ENCODE peak calls at places on chromosomes 6 and 20, in ten cellular contexts. C is T-helper 2 cell; N is BJ; D is GM19239; B is endothelial cell of umbilical vein; L is stimulated activated CD4-positive, alpha-beta T cell treated with anti-CD3 and anti-CD28 coated beads, Interleukin-15, amount 100 ng/mL, for 48 hours; Y is NCI-H510A treated with DMSO at 0.1 percent for 48 hours; G is SIG-M5; F is glomerular endothelial cell; T is amniotic epithelial cell. Q is an unnamed sample.

GRCh38 chr20:1898496-1899168 is 3.4 kb downstream of the SIRPA start:
- DNase-seq in C (no peak), N (no peak), D (no peak), B (no peak), L (no peak), Y (no peak), G (no peak), F (no peak), T (no peak), Q (no peak)

GRCh38 chr6:25311251-25311910 is 32.2 kb downstream of the CARMIL1 start:
- DNase-seq in C (no peak), N (peak), D (no peak), B (no peak), L (no peak), Y (no peak), G (no peak), F (no peak), T (peak), Q (no peak)

GRCh38 chr6:112298816-112299281 is 44.5 kb upstream of the LAMA4 start:
- DNase-seq in C (no peak), N (peak), D (no peak), B (peak), L (no peak), Y (no peak), G (no peak), F (no peak), T (peak), Q (no peak)

GRCh38 chr6:164344801-164345291 is 930.3 kb downstream of the QKI start:
- DNase-seq in C (no peak), N (no peak), D (no peak), B (no peak), L (no peak), Y (no peak), G (no peak), F (no peak), T (no peak), Q (no peak)

GRCh38 chr6:161001421-161001820 is 9.9 kb downstream of the MAP3K4 start:
- DNase-seq in C (no peak), N (no peak), D (no peak), B (no peak), L (no peak), Y (peak), G (no peak), F (no peak), T (peak), Q (no peak)

GRCh38 chr6:3286641-3287171 is 28.0 kb downstream of the PSMG4 start:
- DNase-seq in C (no peak), N (no peak), D (no peak), B (no peak), L (no peak), Y (no peak), G (no peak), F (no peak), T (no peak), Q (no peak)

GRCh38 chr6:75334266-75335040 is 49.9 kb upstream of the TMEM30A start:
- DNase-seq in C (no peak), N (peak), D (no peak), B (peak), L (no peak), Y (no peak), G (no peak), F (peak), T (peak), Q (no peak)

GRCh38 chr20:58711266-58712051 is 18.9 kb downstream of the NPEPL1 start:
- DNase-seq in C (no peak), N (no peak), D (no peak), B (no peak), L (no peak), Y (no peak), G (no peak), F (no peak), T (no peak), Q (no peak)

GRCh38 chr20:10541668-10542411 is 106.7 kb downstream of the SLX4IP start:
- DNase-seq in C (no peak), N (no peak), D (no peak), B (peak), L (no peak), Y (peak), G (no peak), F (no peak), T (no peak), Q (no peak)

GRCh38 chr6:26390504-26390903 is 7.6 kb downstream of the BTN2A2 start:
- DNase-seq in C (no peak), N (no peak), D (no peak), B (no peak), L (no peak), Y (no peak), G (no peak), F (no peak), T (no peak), Q (no peak)

GRCh38 chr6:15063253-15063853 is 182.5 kb upstream of the JARID2 start:
- DNase-seq in C (no peak), N (no peak), D (no peak), B (no peak), L (no peak), Y (no peak), G (peak), F (no peak), T (no peak), Q (no peak)

GRCh38 chr20:53652090-53652858 is 58.6 kb upstream of the ZNF217 start:
- DNase-seq in C (no peak), N (no peak), D (no peak), B (no peak), L (no peak), Y (peak), G (no peak), F (no peak), T (peak), Q (no peak)

GRCh38 chr6:166775180-166775922 is 148.3 kb upstream of the RPS6KA2 start:
- DNase-seq in C (peak), N (no peak), D (peak), B (peak), L (peak), Y (peak), G (no peak), F (peak), T (peak), Q (peak)

GRCh38 chr20:58435237-58435636 is 46.2 kb downstream of the VAPB start:
- DNase-seq in C (no peak), N (no peak), D (no peak), B (no peak), L (no peak), Y (no peak), G (no peak), F (no peak), T (no peak), Q (no peak)

GRCh38 chr20:36645998-36646397 is at the start of gene SLA2:
- DNase-seq in C (peak), N (no peak), D (peak), B (no peak), L (peak), Y (no peak), G (peak), F (no peak), T (no peak), Q (peak)

GRCh38 chr6:88983532-88983931 is 20.1 kb upstream of the RNGTT start:
- DNase-seq in C (no peak), N (no peak), D (no peak), B (peak), L (no peak), Y (no peak), G (no peak), F (no peak), T (peak), Q (no peak)

GRCh38 chr6:86581833-86582232 is 355.5 kb upstream of the HTR1E start:
- DNase-seq in C (no peak), N (no peak), D (no peak), B (no peak), L (no peak), Y (no peak), G (no peak), F (no peak), T (no peak), Q (no peak)

GRCh38 chr6:70133246-70133645 is 169.6 kb downstream of the COL9A1 start:
- DNase-seq in C (no peak), N (no peak), D (no peak), B (no peak), L (no peak), Y (no peak), G (no peak), F (no peak), T (no peak), Q (no peak)

GRCh38 chr6:43125555-43125954 is 45.5 kb upstream of the SRF start:
- DNase-seq in C (no peak), N (no peak), D (no peak), B (no peak), L (no peak), Y (no peak), G (no peak), F (no peak), T (peak), Q (no peak)

GRCh38 chr20:49510562-49511117 is 28.2 kb upstream of the KCNB1 start:
- DNase-seq in C (no peak), N (peak), D (no peak), B (no peak), L (no peak), Y (no peak), G (no peak), F (no peak), T (peak), Q (no peak)

GRCh38 chr6:88870728-88871330 is 92.6 kb downstream of the RNGTT start:
- DNase-seq in C (no peak), N (no peak), D (no peak), B (peak), L (no peak), Y (peak), G (no peak), F (peak), T (peak), Q (peak)

GRCh38 chr20:59923514-59923913 is 9.9 kb downstream of the SYCP2 start:
- DNase-seq in C (no peak), N (no peak), D (no peak), B (no peak), L (no peak), Y (no peak), G (no peak), F (no peak), T (no peak), Q (no peak)

GRCh38 chr6:70337379-70338073 is 34.6 kb upstream of the COL9A1 start:
- DNase-seq in C (no peak), N (no peak), D (no peak), B (no peak), L (no peak), Y (no peak), G (no peak), F (no peak), T (no peak), Q (no peak)

GRCh38 chr20:34768105-34768504 is 57.3 kb downstream of the NCOA6 start:
- DNase-seq in C (no peak), N (peak), D (no peak), B (peak), L (no peak), Y (no peak), G (no peak), F (no peak), T (peak), Q (no peak)

GRCh38 chr6:353642-354614 is 37.6 kb upstream of the IRF4 start:
- DNase-seq in C (no peak), N (no peak), D (no peak), B (no peak), L (no peak), Y (no peak), G (no peak), F (no peak), T (no peak), Q (no peak)

GRCh38 chr20:1323256-1323655 is 5.7 kb downstream of the SDCBP2 start:
- DNase-seq in C (no peak), N (no peak), D (no peak), B (no peak), L (no peak), Y (no peak), G (no peak), F (no peak), T (no peak), Q (no peak)

GRCh38 chr6:14984454-14984853 is 261.4 kb upstream of the JARID2 start:
- DNase-seq in C (no peak), N (no peak), D (no peak), B (no peak), L (no peak), Y (no peak), G (no peak), F (no peak), T (peak), Q (no peak)

GRCh38 chr6:6694368-6694780 is 105.9 kb downstream of the LY86 start:
- DNase-seq in C (no peak), N (no peak), D (no peak), B (no peak), L (no peak), Y (no peak), G (no peak), F (no peak), T (no peak), Q (no peak)

GRCh38 chr6:108406943-108407342 is 112.1 kb downstream of the AFG1L start:
- DNase-seq in C (no peak), N (no peak), D (no peak), B (no peak), L (no peak), Y (no peak), G (no peak), F (no peak), T (no peak), Q (no peak)

GRCh38 chr6:166167801-166168615 is at the start of gene TBXT:
- DNase-seq in C (no peak), N (no peak), D (no peak), B (no peak), L (no peak), Y (peak), G (no peak), F (no peak), T (no peak), Q (no peak)

GRCh38 chr20:20480689-20481088 is 112.8 kb downstream of the INSM1 start:
- DNase-seq in C (no peak), N (no peak), D (no peak), B (no peak), L (no peak), Y (no peak), G (no peak), F (no peak), T (peak), Q (no peak)

GRCh38 chr6:84635081-84635745 is 129.2 kb downstream of the TBX18 start:
- DNase-seq in C (no peak), N (no peak), D (no peak), B (no peak), L (no peak), Y (no peak), G (no peak), F (no peak), T (peak), Q (no peak)

GRCh38 chr20:58944610-58945009 is 36.4 kb upstream of the NELFCD start:
- DNase-seq in C (no peak), N (no peak), D (no peak), B (no peak), L (no peak), Y (no peak), G (no peak), F (no peak), T (no peak), Q (no peak)

GRCh38 chr6:3838992-3839867 is 9.9 kb upstream of the FAM50B start:
- DNase-seq in C (no peak), N (no peak), D (no peak), B (no peak), L (no peak), Y (no peak), G (no peak), F (no peak), T (peak), Q (no peak)

GRCh38 chr6:169983651-169984050 is 232.2 kb downstream of the ERMARD start:
- DNase-seq in C (no peak), N (no peak), D (no peak), B (no peak), L (no peak), Y (no peak), G (no peak), F (no peak), T (no peak), Q (no peak)

GRCh38 chr6:109595998-109596397 is 95.0 kb downstream of the AK9 start:
- DNase-seq in C (no peak), N (no peak), D (no peak), B (peak), L (no peak), Y (no peak), G (no peak), F (peak), T (peak), Q (no peak)

GRCh38 chr6:156795825-156796224 is 18.6 kb downstream of the ARID1B start:
- DNase-seq in C (no peak), N (no peak), D (no peak), B (no peak), L (no peak), Y (no peak), G (no peak), F (no peak), T (peak), Q (no peak)

Q was measured in T follicular helper cell.